ENCODE peak calls at places on chromosomes 16 and 17, in eight cellular contexts. One of them, this sample, is unnamed.

GRCh38 chr16:52446076-52446475 is 100.9 kb downstream of the TOX3 start:
- DNase-seq in lower leg skin: no peak
- DNase-seq in left ventricle myocardium inferior: no peak
- DNase-seq in NCI-H774: no peak
- DNase-seq in left colon: no peak
- DNase-seq in uterus: no peak
- DNase-seq in transverse colon: no peak
- DNase-seq in ACHN: no peak
- DNase-seq in this sample: no peak

GRCh38 chr16:68902376-68903345 is 59.3 kb downstream of the TANGO6 start:
- DNase-seq in NCI-H774: peak; percentile 49
- DNase-seq in left colon: no peak
- DNase-seq in left ventricle myocardium inferior: no peak
- DNase-seq in ACHN: peak; percentile 85
- DNase-seq in uterus: no peak
- DNase-seq in transverse colon: peak; percentile 50
- DNase-seq in lower leg skin: peak; percentile 53
- DNase-seq in this sample: no peak

GRCh38 chr16:5490499-5490898 is 392.9 kb upstream of the EEF2KMT start:
- DNase-seq in lower leg skin: no peak
- DNase-seq in transverse colon: peak; percentile 69
- DNase-seq in left ventricle myocardium inferior: no peak
- DNase-seq in uterus: no peak
- DNase-seq in left colon: no peak
- DNase-seq in ACHN: peak; percentile 49
- DNase-seq in NCI-H774: no peak
- DNase-seq in this sample: peak; percentile 22

GRCh38 chr16:89005201-89006035 is 28.4 kb upstream of the CBFA2T3 start:
- DNase-seq in NCI-H774: no peak
- DNase-seq in left ventricle myocardium inferior: no peak
- DNase-seq in transverse colon: no peak
- DNase-seq in left colon: no peak
- DNase-seq in lower leg skin: no peak
- DNase-seq in ACHN: no peak
- DNase-seq in uterus: no peak
- DNase-seq in this sample: peak; percentile 11

GRCh38 chr16:19118938-19119431 is 5.2 kb downstream of the ITPRIPL2 start:
- DNase-seq in NCI-H774: no peak
- DNase-seq in transverse colon: peak; percentile 34
- DNase-seq in left ventricle myocardium inferior: no peak
- DNase-seq in left colon: no peak
- DNase-seq in lower leg skin: no peak
- DNase-seq in ACHN: peak; percentile 91
- DNase-seq in uterus: peak; percentile 69
- DNase-seq in this sample: no peak

GRCh38 chr16:53952215-53953208 is 248.6 kb downstream of the FTO start:
- DNase-seq in left ventricle myocardium inferior: no peak
- DNase-seq in uterus: no peak
- DNase-seq in left colon: no peak
- DNase-seq in lower leg skin: no peak
- DNase-seq in transverse colon: no peak
- DNase-seq in ACHN: peak; percentile 37
- DNase-seq in NCI-H774: no peak
- DNase-seq in this sample: no peak

GRCh38 chr16:65309294-65309850 is 187.5 kb upstream of the CDH11 start:
- DNase-seq in ACHN: no peak
- DNase-seq in transverse colon: no peak
- DNase-seq in lower leg skin: no peak
- DNase-seq in NCI-H774: no peak
- DNase-seq in left colon: no peak
- DNase-seq in left ventricle myocardium inferior: no peak
- DNase-seq in uterus: no peak
- DNase-seq in this sample: no peak

GRCh38 chr17:62140836-62141235 is 75.8 kb upstream of the MED13 start:
- DNase-seq in NCI-H774: no peak
- DNase-seq in transverse colon: peak; percentile 76
- DNase-seq in left colon: peak; percentile 84
- DNase-seq in uterus: no peak
- DNase-seq in left ventricle myocardium inferior: no peak
- DNase-seq in ACHN: no peak
- DNase-seq in lower leg skin: no peak
- DNase-seq in this sample: no peak

GRCh38 chr16:88352261-88353200 is 30.2 kb upstream of the ZNF469 start:
- DNase-seq in left colon: no peak
- DNase-seq in transverse colon: no peak
- DNase-seq in left ventricle myocardium inferior: peak; percentile 6
- DNase-seq in uterus: no peak
- DNase-seq in lower leg skin: no peak
- DNase-seq in NCI-H774: no peak
- DNase-seq in ACHN: no peak
- DNase-seq in this sample: peak; percentile 6

GRCh38 chr16:30813821-30814189 is 26.8 kb upstream of the ZNF629 start:
- DNase-seq in uterus: no peak
- DNase-seq in NCI-H774: no peak
- DNase-seq in lower leg skin: no peak
- DNase-seq in left ventricle myocardium inferior: no peak
- DNase-seq in transverse colon: no peak
- DNase-seq in ACHN: peak; percentile 9
- DNase-seq in left colon: no peak
- DNase-seq in this sample: no peak

GRCh38 chr16:86740817-86741799 is 162.8 kb downstream of the FOXL1 start:
- DNase-seq in lower leg skin: no peak
- DNase-seq in NCI-H774: no peak
- DNase-seq in uterus: peak; percentile 22
- DNase-seq in transverse colon: no peak
- DNase-seq in left colon: no peak
- DNase-seq in left ventricle myocardium inferior: peak; percentile 72
- DNase-seq in ACHN: no peak
- DNase-seq in this sample: peak; percentile 66

GRCh38 chr16:12805091-12805490 is 1.4 kb upstream of the CPPED1 start:
- DNase-seq in left ventricle myocardium inferior: no peak
- DNase-seq in transverse colon: no peak
- DNase-seq in lower leg skin: no peak
- DNase-seq in uterus: no peak
- DNase-seq in left colon: no peak
- DNase-seq in NCI-H774: no peak
- DNase-seq in ACHN: no peak
- DNase-seq in this sample: no peak